ENCODE peak calls at places on chromosomes 1 and 21, in ten cellular contexts. J is fibroblast of villous mesenchyme, V is tibial artery, X is tibial nerve, L is brain microvascular endothelial cell, F is suprapubic skin, R is cardiac fibroblast, C is astrocyte, B is mucosa of descending colon, O is heart left ventricle. K is an unnamed sample.

GRCh38 chr1:118366296-118366695 is 181.3 kb upstream of the SPAG17 start:
- DNase-seq in X (no peak), B (no peak), O (no peak), R (peak; percentile 47), L (no peak), J (no peak), F (no peak), C (peak; percentile 8), V (no peak), K (no peak)

GRCh38 chr1:36884029-36884701 is 150.2 kb downstream of the GRIK3 start:
- DNase-seq in C (no peak), B (no peak), R (no peak), F (no peak), X (no peak), O (no peak), V (peak; percentile 20), L (no peak), J (no peak), K (no peak)

GRCh38 chr1:156910309-156910782 is 10.1 kb upstream of the LRRC71 start:
- DNase-seq in V (no peak), J (no peak), C (no peak), O (no peak), L (no peak), R (peak; percentile 26), F (no peak), X (no peak), B (peak; percentile 53), K (peak; percentile 47)

GRCh38 chr21:36437745-36438128 is 42.2 kb downstream of the CLDN14 start:
- DNase-seq in L (peak; percentile 97), C (peak; percentile 98), J (peak; percentile 86), O (no peak), F (no peak), X (no peak), R (peak; percentile 96), B (no peak), V (no peak), K (no peak)

GRCh38 chr1:234763361-234763760 is 153.4 kb upstream of the IRF2BP2 start:
- DNase-seq in F (no peak), B (no peak), V (no peak), J (no peak), O (no peak), L (no peak), R (no peak), C (no peak), X (no peak), K (no peak)

GRCh38 chr1:75559800-75560199 is 51.1 kb downstream of the SLC44A5 start:
- DNase-seq in V (no peak), L (no peak), X (no peak), O (no peak), B (no peak), R (no peak), J (no peak), F (no peak), C (peak; percentile 45), K (no peak)

GRCh38 chr1:234887026-234887910 is 241.4 kb downstream of the TOMM20 start:
- DNase-seq in O (peak; percentile 65), F (no peak), L (peak; percentile 40), C (peak; percentile 46), X (peak; percentile 33), V (no peak), R (peak; percentile 78), J (peak; percentile 65), B (no peak), K (no peak)

GRCh38 chr1:11158720-11159321 is 30.3 kb upstream of the ANGPTL7 start:
- DNase-seq in R (peak; percentile 96), O (no peak), C (peak; percentile 95), B (no peak), L (peak; percentile 91), F (no peak), V (no peak), J (peak; percentile 80), X (no peak), K (peak; percentile 85)

GRCh38 chr1:110783292-110783918 is 89.5 kb upstream of the CD53 start:
- DNase-seq in X (no peak), B (no peak), C (peak; percentile 16), O (peak; percentile 22), R (peak; percentile 66), V (no peak), J (peak; percentile 55), L (peak; percentile 38), F (no peak), K (peak; percentile 71)

GRCh38 chr1:207097871-207098324 is 6.1 kb upstream of the C4BPA start:
- DNase-seq in L (no peak), R (no peak), J (no peak), V (no peak), B (no peak), O (no peak), F (no peak), C (no peak), X (no peak), K (no peak)

GRCh38 chr1:177825276-177825903 is 144.5 kb downstream of the SEC16B start:
- DNase-seq in V (no peak), X (no peak), R (no peak), L (no peak), B (no peak), J (no peak), F (no peak), C (no peak), O (no peak), K (no peak)

GRCh38 chr1:80917826-80918225 is 882.9 kb upstream of the ADGRL2 start:
- DNase-seq in F (no peak), B (no peak), L (no peak), O (no peak), V (no peak), C (no peak), X (no peak), R (no peak), J (no peak), K (no peak)

GRCh38 chr1:235022341-235023196 is 106.1 kb downstream of the TOMM20 start:
- DNase-seq in X (no peak), O (no peak), B (no peak), R (peak; percentile 16), F (peak; percentile 18), C (peak; percentile 73), L (no peak), J (peak; percentile 51), V (peak; percentile 37), K (no peak)

GRCh38 chr1:62436039-62436465 is 797 bp upstream of the USP1 start:
- DNase-seq in R (no peak), O (peak; percentile 96), F (peak; percentile 97), L (no peak), J (no peak), X (peak; percentile 94), C (no peak), V (no peak), B (peak; percentile 99), K (no peak)

GRCh38 chr1:31570228-31570627 is 6.1 kb upstream of the TINAGL1 start:
- DNase-seq in O (no peak), L (no peak), X (no peak), B (no peak), C (no peak), F (peak; percentile 49), J (no peak), R (no peak), V (no peak), K (no peak)

GRCh38 chr1:110209715-110210603 is at the start of gene KCNC4:
- DNase-seq in L (peak; percentile 25), C (peak; percentile 63), B (peak; percentile 96), O (peak; percentile 94), F (peak; percentile 93), X (peak; percentile 65), V (peak; percentile 95), R (peak; percentile 65), J (peak; percentile 70), K (peak; percentile 56)

GRCh38 chr1:167512262-167512661 is 6.1 kb downstream of the CD247 start:
- DNase-seq in X (no peak), O (no peak), B (no peak), V (no peak), F (no peak), L (no peak), R (no peak), J (no peak), C (no peak), K (no peak)

GRCh38 chr1:165696625-165697100 is 1.7 kb downstream of the ALDH9A1 start:
- DNase-seq in J (peak; percentile 96), R (peak; percentile 95), L (peak; percentile 38), O (no peak), V (no peak), B (no peak), X (no peak), C (peak; percentile 91), F (no peak), K (peak; percentile 95)

GRCh38 chr1:54275349-54275748 is 75.4 kb downstream of the MRPL37 start:
- DNase-seq in R (peak; percentile 43), O (peak; percentile 76), B (no peak), J (peak; percentile 29), F (peak; percentile 89), L (no peak), V (peak; percentile 96), C (peak; percentile 72), X (no peak), K (peak; percentile 30)
- TF ChIP-seq CTCF in R (peak; percentile 45), O (peak; percentile 43), B (no peak), J (peak; percentile 25), F (peak; percentile 10), L (peak; percentile 42), V (peak; percentile 39), C (no peak), X (peak; percentile 53), K (no peak)

GRCh38 chr1:1299686-1300351 is 7.9 kb downstream of the ACAP3 start:
- DNase-seq in O (no peak), X (no peak), C (no peak), B (no peak), R (no peak), V (no peak), F (no peak), J (no peak), L (no peak), K (no peak)
- TF ChIP-seq CTCF in O (no peak), X (no peak), C (peak; percentile 12), B (no peak), R (peak; percentile 46), V (no peak), F (peak; percentile 8), J (peak; percentile 32), L (peak; percentile 65), K (peak; percentile 41)

DNA sequence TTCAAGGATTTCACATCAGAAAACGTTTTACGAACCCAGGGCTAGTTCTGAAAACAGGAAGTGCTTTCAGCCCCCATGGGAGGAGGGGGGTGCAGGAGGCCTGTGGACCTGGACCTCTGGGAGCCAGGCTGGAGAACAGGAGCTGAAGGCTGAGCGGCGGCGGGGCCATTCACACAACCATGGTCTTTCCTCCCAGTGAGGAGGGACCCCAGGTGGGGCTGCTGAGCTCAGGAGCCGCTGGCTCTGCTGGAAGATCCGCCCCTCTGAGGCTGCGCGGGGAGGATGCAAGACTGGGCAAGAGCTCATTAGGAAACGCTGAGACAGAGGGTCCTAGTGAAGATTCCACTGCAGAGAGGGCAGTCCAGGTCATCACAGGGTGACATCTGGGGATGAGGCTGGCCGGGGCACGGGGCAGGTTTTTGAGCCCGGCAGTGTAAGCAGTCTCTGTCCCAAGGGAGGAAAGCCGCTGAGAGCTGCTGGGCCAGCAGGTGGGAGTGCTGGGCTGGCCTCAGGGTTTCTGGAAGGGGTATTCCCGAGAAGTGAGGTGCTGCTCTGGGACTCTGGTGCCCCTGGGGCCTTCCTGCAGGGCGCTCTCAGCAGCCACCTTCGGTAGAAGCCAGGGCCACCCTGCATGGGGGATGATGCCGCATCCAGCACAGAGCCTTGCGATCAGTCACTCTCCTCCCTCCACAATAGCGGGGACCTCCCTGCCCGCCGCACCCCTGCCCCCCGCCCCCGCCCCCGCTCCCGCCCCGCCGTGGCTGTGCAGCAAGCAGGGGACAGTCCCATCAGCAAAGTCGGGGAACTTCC is 7.5 kb downstream of the MX2 start:
- DNase-seq in L (no peak), X (no peak), C (no peak), B (peak; percentile 69), R (peak; percentile 3), J (peak; percentile 9), V (peak; percentile 66), F (peak; percentile 80), O (peak; percentile 49), K (no peak)
- TF ChIP-seq CTCF in L (peak; percentile 36), X (peak; percentile 19), C (no peak), B (no peak), R (no peak), J (no peak), V (no peak), F (no peak), O (no peak), K (no peak)

GRCh38 chr1:92951141-92951582 is 10.1 kb downstream of the DIPK1A start:
- DNase-seq in F (no peak), L (peak; percentile 57), C (peak; percentile 81), B (no peak), X (no peak), J (peak; percentile 76), V (no peak), R (peak; percentile 86), O (no peak), K (peak; percentile 62)
- TF ChIP-seq CTCF in F (no peak), L (no peak), C (no peak), B (no peak), X (no peak), J (no peak), V (no peak), R (peak; percentile 5), O (no peak), K (no peak)